ENCODE peak calls at places on chromosomes 11 and 22, in eight cellular contexts. R is spleen, P is OCI-LY7, B is cardiac fibroblast, Z is A673, O is esophagus squamous epithelium, J is pancreas, W is GM23248. L is an unnamed sample.
A peak's percentile ranks its signal among the peaks of the same experiment; 100 is the strongest.

GRCh38 chr11:120652705-120653335 is 141.3 kb downstream of the GRIK4 start:
- DNase-seq in P (peak; percentile 33), B (peak; percentile 2), R (peak; percentile 41), Z (peak; percentile 32), W (peak; percentile 19), O (no peak), J (no peak), L (no peak)

GRCh38 chr22:47290706-47291430 is 528.4 kb downstream of the TBC1D22A start:
- DNase-seq in O (no peak), W (no peak), R (no peak), Z (no peak), B (no peak), J (peak; percentile 25), P (no peak), L (no peak)

GRCh38 chr11:94028436-94028835 is 7.3 kb downstream of the HEPHL1 start:
- DNase-seq in W (peak; percentile 73), O (no peak), R (no peak), P (no peak), J (no peak), B (peak; percentile 82), Z (no peak), L (peak; percentile 78)

GRCh38 chr22:44351685-44352377 is 39.1 kb upstream of the SHISAL1 start:
- DNase-seq in J (peak; percentile 16), Z (peak; percentile 69), O (no peak), R (no peak), W (peak; percentile 97), P (no peak), B (peak; percentile 91), L (peak; percentile 93)

GRCh38 chr11:1560618-1561251 is 11.3 kb downstream of the DUSP8 start:
- DNase-seq in P (no peak), J (peak; percentile 43), B (no peak), R (no peak), W (no peak), Z (no peak), O (no peak), L (no peak)

GRCh38 chr22:40808018-40808841 is 10.9 kb downstream of the SLC25A17 start:
- DNase-seq in Z (peak; percentile 65), J (no peak), B (peak; percentile 62), O (no peak), W (no peak), P (no peak), R (no peak), L (no peak)

GRCh38 chr22:30078320-30079311 is 1.6 kb upstream of the HORMAD2 start:
- DNase-seq in B (no peak), O (no peak), W (no peak), J (no peak), P (no peak), Z (peak; percentile 74), R (no peak), L (no peak)

GRCh38 chr22:18023509-18024275 is 669 bp downstream of the MICAL3 start:
- DNase-seq in R (peak; percentile 82), P (peak; percentile 67), O (no peak), J (peak; percentile 90), B (peak; percentile 81), Z (peak; percentile 90), W (peak; percentile 96), L (peak; percentile 84)

GRCh38 chr11:57425565-57426438 is 1.1 kb downstream of the SLC43A3 start:
- DNase-seq in R (peak; percentile 79), B (peak; percentile 36), J (no peak), P (no peak), O (no peak), Z (no peak), W (peak; percentile 79), L (no peak)

GRCh38 chr11:65589444-65590239 is 6.0 kb downstream of the KCNK7 start:
- DNase-seq in Z (no peak), O (no peak), R (peak; percentile 85), W (no peak), P (peak; percentile 36), B (no peak), J (peak; percentile 73), L (no peak)

GRCh38 chr11:34632105-34632780 is 11.3 kb downstream of the EHF start:
- DNase-seq in W (peak; percentile 42), J (no peak), P (no peak), Z (no peak), O (no peak), B (no peak), R (no peak), L (no peak)

GRCh38 chr22:33605686-33606085 is 314.6 kb downstream of the LARGE1 start:
- DNase-seq in P (no peak), Z (no peak), B (no peak), O (no peak), R (no peak), W (no peak), J (no peak), L (no peak)

GRCh38 chr11:1281326-1281973 is 28.0 kb downstream of the TOLLIP start:
- DNase-seq in R (peak; percentile 59), J (peak; percentile 59), Z (no peak), B (no peak), O (no peak), W (peak; percentile 77), P (no peak), L (peak; percentile 28)

GRCh38 chr11:110317516-110317932 is 21.1 kb upstream of the RDX start:
- DNase-seq in O (no peak), R (no peak), J (no peak), P (no peak), W (peak; percentile 21), B (peak; percentile 51), Z (peak; percentile 87), L (peak; percentile 60)

GRCh38 chr11:29328961-29329441 is 687.8 kb downstream of the KCNA4 start:
- DNase-seq in P (peak; percentile 19), J (no peak), Z (peak; percentile 90), R (no peak), B (peak; percentile 88), W (peak; percentile 72), O (no peak), L (peak; percentile 84)

GRCh38 chr22:37115032-37115431 is 5.5 kb upstream of the TMPRSS6 start:
- DNase-seq in R (no peak), Z (no peak), B (no peak), P (no peak), W (no peak), J (no peak), O (no peak), L (no peak)

GRCh38 chr22:18101536-18101935 is 9.1 kb upstream of the TUBA8 start:
- DNase-seq in O (no peak), Z (no peak), P (no peak), J (no peak), R (peak; percentile 6), W (no peak), B (no peak), L (no peak)

GRCh38 chr22:23032681-23033080 is 37.6 kb upstream of the GNAZ start:
- DNase-seq in J (no peak), B (no peak), P (no peak), R (no peak), W (no peak), Z (no peak), O (no peak), L (no peak)

GRCh38 chr11:31711137-31711536 is 100.0 kb downstream of the PAX6 start:
- DNase-seq in Z (no peak), W (no peak), J (no peak), B (no peak), P (no peak), O (no peak), R (no peak), L (no peak)

GRCh38 chr11:132779487-132779886 is 752.8 kb downstream of the OPCML start:
- DNase-seq in B (no peak), Z (no peak), P (no peak), O (no peak), W (peak; percentile 48), J (no peak), R (no peak), L (peak; percentile 51)

GRCh38 chr11:102223859-102224258 is 93.4 kb upstream of the BIRC3 start:
- DNase-seq in O (no peak), R (no peak), P (no peak), W (peak; percentile 41), B (peak; percentile 40), J (no peak), Z (peak; percentile 22), L (no peak)

GRCh38 chr11:132658696-132659095 is 873.6 kb downstream of the OPCML start:
- DNase-seq in R (no peak), Z (no peak), O (no peak), B (no peak), W (no peak), P (no peak), J (no peak), L (peak; percentile 22)

GRCh38 chr11:44923080-44923479 is 27.6 kb downstream of the TP53I11 start:
- DNase-seq in O (no peak), J (no peak), B (no peak), R (no peak), W (no peak), Z (no peak), P (no peak), L (no peak)

GRCh38 chr11:20617346-20617745 is 17.9 kb downstream of the SLC6A5 start:
- DNase-seq in R (no peak), W (no peak), B (no peak), Z (no peak), P (no peak), O (no peak), J (no peak), L (no peak)

GRCh38 chr22:26671317-26672059 is 14.1 kb downstream of the MIAT start:
- DNase-seq in J (peak; percentile 84), Z (no peak), W (no peak), B (no peak), R (peak; percentile 93), O (peak; percentile 30), P (peak; percentile 86), L (no peak)
- H3K4me3 ChIP-seq in J (no peak overlapping the region), Z (no peak overlapping the region), W (no peak overlapping the region), B (no peak overlapping the region), R (no peak overlapping the region), O (no peak overlapping the region), P (peak overlapping the region; percentile 82), L (no peak overlapping the region)

GRCh38 chr11:69053546-69054396 is 5.0 kb downstream of the TPCN2 start:
- DNase-seq in B (no peak), J (no peak), R (no peak), P (peak; percentile 33), O (no peak), Z (no peak), W (no peak), L (no peak)
- H3K4me3 ChIP-seq in B (no peak overlapping the region), J (no peak overlapping the region), R (no peak overlapping the region), P (peak overlapping the region; percentile 92), O (no peak overlapping the region), Z (no peak overlapping the region), W (no peak overlapping the region), L (no peak overlapping the region)

GRCh38 chr11:10305964-10306918 is 1.4 kb downstream of the ADM start:
- DNase-seq in W (peak; percentile 49), Z (peak; percentile 56), P (no peak), O (no peak), R (peak; percentile 88), J (peak; percentile 81), B (peak; percentile 32), L (no peak)
- H3K4me3 ChIP-seq in W (peak overlapping the region; percentile 96), Z (peak overlapping the region; percentile 73), P (peak overlapping the region; percentile 62), O (peak overlapping the region; percentile 61), R (peak overlapping the region; percentile 70), J (peak overlapping the region; percentile 53), B (peak overlapping the region; percentile 98), L (peak overlapping the region; percentile 88)

DNA sequence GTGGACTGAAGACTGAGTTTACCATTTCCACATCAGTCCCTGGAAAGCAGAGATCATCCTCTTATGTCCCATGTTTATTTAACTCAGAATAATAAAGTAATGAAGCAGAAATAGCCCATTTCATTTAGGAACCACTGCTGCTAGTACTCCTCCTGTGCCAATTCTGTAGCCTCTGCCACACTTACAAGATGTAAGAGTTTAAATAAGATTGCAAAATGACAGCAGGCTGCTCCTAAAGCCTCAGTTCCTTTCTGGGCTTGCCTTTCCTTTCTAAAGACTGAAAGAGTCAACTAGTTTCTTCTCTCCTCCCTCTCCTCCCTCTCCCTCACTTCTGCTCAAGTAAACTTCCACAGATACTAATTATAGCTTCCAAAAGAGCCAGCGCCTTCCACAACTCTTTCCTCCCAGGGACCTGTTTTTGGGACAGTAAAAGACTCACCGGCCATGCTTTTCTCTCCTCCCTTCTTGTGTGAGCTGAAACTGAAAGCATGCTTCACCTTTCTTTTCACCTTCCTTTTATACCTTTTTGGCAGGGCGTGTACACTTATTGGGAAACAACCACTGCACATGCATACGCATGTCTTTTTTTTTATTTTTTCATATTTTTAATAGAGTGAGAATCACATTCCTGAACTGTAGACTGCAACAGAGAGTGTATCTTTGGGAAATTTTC is 26.1 kb upstream of the CARD16 start:
- DNase-seq in B (no peak), Z (no peak), W (no peak), O (no peak), P (no peak), R (no peak), J (no peak), L (no peak)
- H3K4me3 ChIP-seq in B (no peak overlapping the region), Z (no peak overlapping the region), W (no peak overlapping the region), O (peak overlapping the region; percentile 18), P (no peak overlapping the region), R (no peak overlapping the region), J (no peak overlapping the region), L (no peak overlapping the region)